ENCODE peak calls at places on chromosomes 7 and 10, in seven cellular contexts. U is adrenal gland; J is colonic mucosa; S is CD8-positive, alpha-beta T cell; N is Peyer's patch; E is trophoblast cell; C is stomach. Z is an unnamed sample.
A peak's percentile ranks its signal among the peaks of the same experiment; 100 is the strongest.

GRCh38 chr10:35574924-35575352 is 30.2 kb upstream of the GJD4 start:
- DNase-seq in S (no peak), J (no peak), C (no peak), E (no peak), U (no peak), N (no peak), Z (no peak)

GRCh38 chr10:76874151-76874550 is 763.5 kb downstream of the KCNMA1 start:
- DNase-seq in S (no peak), N (no peak), J (no peak), U (no peak), E (no peak), C (no peak), Z (no peak)

GRCh38 chr7:4809091-4809591 is 33.7 kb downstream of the AP5Z1 start:
- DNase-seq in C (no peak), J (no peak), N (no peak), S (peak; percentile 15), U (no peak), E (no peak), Z (peak; percentile 24)

GRCh38 chr10:30176182-30176581 is 116.8 kb upstream of the JCAD start:
- DNase-seq in C (no peak), N (no peak), S (no peak), J (no peak), E (no peak), U (no peak), Z (no peak)

GRCh38 chr7:145643981-145644380 is 472.6 kb upstream of the CNTNAP2 start:
- DNase-seq in E (no peak), J (no peak), S (no peak), U (no peak), C (no peak), N (no peak), Z (no peak)

GRCh38 chr10:22997102-22997501 is 69.2 kb downstream of the ARMC3 start:
- DNase-seq in S (no peak), C (no peak), J (no peak), E (no peak), U (no peak), N (no peak), Z (no peak)

GRCh38 chr7:145293120-145293792 is 457.4 kb upstream of the TPK1 start:
- DNase-seq in S (no peak), U (no peak), C (no peak), E (no peak), J (no peak), N (no peak), Z (no peak)

GRCh38 chr7:43211693-43212092 is 99.2 kb downstream of the HECW1 start:
- DNase-seq in S (no peak), U (no peak), C (no peak), J (no peak), N (no peak), E (no peak), Z (no peak)

GRCh38 chr7:88217675-88218427 is 2.0 kb downstream of the SRI start:
- DNase-seq in C (no peak), S (no peak), J (no peak), U (no peak), E (no peak), N (no peak), Z (peak; percentile 21)

GRCh38 chr10:105195831-105196230 is 554.7 kb downstream of the SORCS3 start:
- DNase-seq in U (no peak), J (no peak), C (no peak), S (no peak), N (no peak), E (no peak), Z (no peak)

GRCh38 chr7:28575241-28575643 is 162.9 kb downstream of the CREB5 start:
- DNase-seq in N (no peak), J (no peak), E (no peak), U (no peak), C (no peak), S (no peak), Z (no peak)
- H3K4me3 ChIP-seq in N (no peak overlapping the region), J (no peak overlapping the region), E (no peak overlapping the region), U (no peak overlapping the region), C (no peak overlapping the region), S (no peak overlapping the region), Z (no peak overlapping the region)

GRCh38 chr7:64636386-64636785 is 29.5 kb upstream of the ZNF107 start:
- DNase-seq in C (no peak), S (no peak), J (no peak), E (no peak), N (no peak), U (peak; percentile 6), Z (no peak)
- H3K9me3 ChIP-seq in C (peaks cover 4% of the 10 kb centered on the region), S (no peaks in the 10 kb centered on the region), J (no peaks in the 10 kb centered on the region), E (peaks cover 29% of the 10 kb centered on the region), N (no peaks in the 10 kb centered on the region), U (no peaks in the 10 kb centered on the region), Z (no peaks in the 10 kb centered on the region)

DNA sequence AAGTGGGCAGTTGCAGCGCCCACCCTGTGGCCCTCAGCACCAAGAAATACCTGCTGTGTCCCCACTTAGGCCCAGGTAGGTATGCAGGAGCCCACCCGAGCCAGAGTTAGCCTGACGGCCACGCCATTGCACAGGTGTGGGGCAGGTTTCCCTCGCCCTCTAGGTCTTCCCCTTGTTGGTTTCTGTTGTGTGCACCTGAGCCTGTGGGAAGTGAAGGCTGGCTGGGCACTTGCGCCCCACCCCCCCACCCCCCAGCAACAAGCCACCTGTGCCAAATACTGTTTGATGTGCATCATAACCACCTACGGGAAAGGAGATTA is at the start of gene CCDC201:
- DNase-seq in S (no peak), C (no peak), J (no peak), N (no peak), E (no peak), U (no peak), Z (no peak)
- H3K4me1 ChIP-seq in S (no peaks in the 10 kb centered on the region), C (no peaks in the 10 kb centered on the region), J (no peaks in the 10 kb centered on the region), N (no peaks in the 10 kb centered on the region), E (peaks cover 3% of the 10 kb centered on the region), U (no peaks in the 10 kb centered on the region), Z (no peaks in the 10 kb centered on the region)

DNA sequence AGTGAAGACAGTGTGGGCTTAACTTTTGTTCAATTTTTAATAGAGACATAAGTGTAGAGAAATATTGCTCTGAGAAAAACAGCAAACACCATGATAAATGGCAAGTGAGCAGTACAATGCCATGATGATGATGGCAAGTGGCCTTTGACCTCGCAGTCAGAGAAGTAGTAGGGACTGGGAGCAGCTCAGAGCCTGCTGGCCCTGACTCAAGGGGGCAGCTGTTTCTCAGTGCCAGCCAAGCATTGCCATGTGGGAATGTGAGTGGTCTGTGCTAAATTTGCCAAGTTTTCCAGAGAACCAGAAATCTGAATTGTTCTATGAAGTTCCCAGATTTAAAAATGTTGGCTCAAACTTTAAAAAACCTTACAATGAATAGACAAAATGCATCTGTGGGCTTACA is 187.9 kb downstream of the BICC1 start:
- DNase-seq in U (no peak), C (no peak), N (no peak), J (no peak), E (no peak), S (no peak), Z (no peak)
- H3K4me3 ChIP-seq in U (no peak overlapping the region), C (no peak overlapping the region), N (no peak overlapping the region), J (no peak overlapping the region), E (no peak overlapping the region), S (no peak overlapping the region), Z (no peak overlapping the region)

GRCh38 chr7:153934629-153935028 is 117.6 kb upstream of the DPP6 start:
- DNase-seq in C (no peak), E (no peak), J (no peak), S (no peak), U (no peak), N (no peak), Z (no peak)
- H3K9me3 ChIP-seq in C (no peaks in the 10 kb centered on the region), E (no peaks in the 10 kb centered on the region), J (no peaks in the 10 kb centered on the region), S (no peaks in the 10 kb centered on the region), U (no peaks in the 10 kb centered on the region), N (no peaks in the 10 kb centered on the region), Z (no peaks in the 10 kb centered on the region)

GRCh38 chr10:4687397-4687796 is 138.6 kb upstream of the AKR1E2 start:
- DNase-seq in J (no peak), E (no peak), S (no peak), U (no peak), C (no peak), N (no peak), Z (no peak)
- H3K4me1 ChIP-seq in J (no peaks in the 10 kb centered on the region), E (no peaks in the 10 kb centered on the region), S (no peaks in the 10 kb centered on the region), U (no peaks in the 10 kb centered on the region), C (no peaks in the 10 kb centered on the region), N (no peaks in the 10 kb centered on the region), Z (no peaks in the 10 kb centered on the region)